ENCODE peak calls at places on chromosomes 6 and 20, in ten cellular contexts. Y is skeletal muscle cell; U is GM04503; M is NCI-H82; Z is adipocyte; E is left cardiac atrium; K is activated T-helper 9 cell treated with anti-CD3 and anti-CD28 coated beads, Interleukin-2, amount 50 U/mL, for 16 hours; B is HT-29; T is stimulated activated CD4-positive, alpha-beta T cell treated with anti-CD3 and anti-CD28 coated beads, Interleukin-4, amount 100 ng/mL, for 1 hour; O is stimulated activated CD8-positive, alpha-beta memory T cell treated with anti-CD3 and anti-CD28 coated beads, Interleukin-4, amount 100 ng/mL, for 24 hours. A is an unnamed sample.

GRCh38 chr6:130969807-130970491 is 93.1 kb downstream of the EPB41L2 start:
- DNase-seq in Y (no peak), U (peak), M (no peak), Z (peak), E (peak), K (no peak), B (no peak), T (no peak), O (no peak), A (peak)

GRCh38 chr6:168147205-168147738 is 68.3 kb upstream of the FRMD1 start:
- DNase-seq in Y (no peak), U (no peak), M (peak), Z (no peak), E (no peak), K (no peak), B (no peak), T (no peak), O (no peak), A (no peak)

GRCh38 chr20:8223096-8223870 is 91.2 kb downstream of the PLCB1 start:
- DNase-seq in Y (peak), U (peak), M (no peak), Z (peak), E (no peak), K (no peak), B (no peak), T (no peak), O (no peak), A (peak)

GRCh38 chr6:16483315-16483875 is 245.0 kb downstream of the GMPR start:
- DNase-seq in Y (no peak), U (no peak), M (no peak), Z (no peak), E (no peak), K (no peak), B (no peak), T (no peak), O (no peak), A (no peak)

GRCh38 chr6:136289579-136290405 is at the start of gene BCLAF1:
- DNase-seq in Y (peak), U (peak), M (peak), Z (peak), E (peak), K (peak), B (peak), T (peak), O (peak), A (peak)

GRCh38 chr6:35142578-35142977 is 1.4 kb upstream of the TCP11 start:
- DNase-seq in Y (no peak), U (no peak), M (no peak), Z (peak), E (no peak), K (no peak), B (no peak), T (no peak), O (no peak), A (no peak)

GRCh38 chr20:34541917-34542316 is 16.6 kb upstream of the MAP1LC3A start:
- DNase-seq in Y (no peak), U (no peak), M (no peak), Z (no peak), E (no peak), K (no peak), B (no peak), T (no peak), O (no peak), A (no peak)

GRCh38 chr6:79257381-79258205 is 23.1 kb upstream of the HMGN3 start:
- DNase-seq in Y (no peak), U (no peak), M (no peak), Z (peak), E (no peak), K (no peak), B (no peak), T (no peak), O (no peak), A (no peak)

GRCh38 chr6:27237089-27237723 is 10.3 kb upstream of the PRSS16 start:
- DNase-seq in Y (no peak), U (no peak), M (peak), Z (peak), E (no peak), K (no peak), B (peak), T (peak), O (no peak), A (peak)

GRCh38 chr6:125046107-125046925 is 84.1 kb downstream of the RNF217 start:
- DNase-seq in Y (no peak), U (no peak), M (no peak), Z (no peak), E (no peak), K (no peak), B (no peak), T (no peak), O (no peak), A (no peak)

GRCh38 chr20:25467441-25467840 is 60.0 kb downstream of the GINS1 start:
- DNase-seq in Y (no peak), U (no peak), M (no peak), Z (no peak), E (no peak), K (no peak), B (no peak), T (no peak), O (no peak), A (no peak)

GRCh38 chr6:162727347-162728176 is at the start of the genes PACRG and PRKN:
- DNase-seq in Y (peak), U (peak), M (peak), Z (peak), E (peak), K (peak), B (peak), T (peak), O (peak), A (peak)

GRCh38 chr6:69416739-69417138 is 380.1 kb downstream of the LMBRD1 start:
- DNase-seq in Y (peak), U (no peak), M (no peak), Z (peak), E (no peak), K (no peak), B (no peak), T (no peak), O (no peak), A (no peak)

GRCh38 chr6:169215201-169215661 is 38.4 kb downstream of the THBS2 start:
- DNase-seq in Y (no peak), U (no peak), M (no peak), Z (no peak), E (no peak), K (no peak), B (no peak), T (no peak), O (no peak), A (no peak)

GRCh38 chr6:100803264-100803663 is 77.9 kb downstream of the ASCC3 start:
- DNase-seq in Y (no peak), U (no peak), M (no peak), Z (no peak), E (no peak), K (no peak), B (no peak), T (no peak), O (no peak), A (no peak)

GRCh38 chr20:33679758-33680485 is 5.7 kb upstream of the NECAB3 start:
- DNase-seq in Y (no peak), U (no peak), M (no peak), Z (no peak), E (no peak), K (peak), B (no peak), T (peak), O (peak), A (no peak)

GRCh38 chr6:118146584-118146983 is 239.5 kb downstream of the SLC35F1 start:
- DNase-seq in Y (no peak), U (no peak), M (no peak), Z (no peak), E (no peak), K (no peak), B (no peak), T (no peak), O (no peak), A (no peak)

GRCh38 chr6:113352029-113352801 is 504.9 kb upstream of the MARCKS start:
- DNase-seq in Y (peak), U (peak), M (no peak), Z (peak), E (no peak), K (no peak), B (peak), T (no peak), O (no peak), A (peak)

GRCh38 chr6:170221052-170221752 is 69.7 kb downstream of the DLL1 start:
- DNase-seq in Y (no peak), U (no peak), M (no peak), Z (no peak), E (no peak), K (no peak), B (no peak), T (no peak), O (no peak), A (no peak)

GRCh38 chr6:35190306-35190705 is 23.4 kb upstream of the SCUBE3 start:
- DNase-seq in Y (no peak), U (no peak), M (no peak), Z (no peak), E (no peak), K (no peak), B (no peak), T (no peak), O (no peak), A (no peak)

GRCh38 chr20:35276408-35276807 is 1.5 kb downstream of the MMP24OS start:
- DNase-seq in Y (no peak), U (no peak), M (no peak), Z (no peak), E (no peak), K (no peak), B (no peak), T (no peak), O (no peak), A (no peak)

GRCh38 chr20:36175016-36175415 is 20.5 kb downstream of the EPB41L1 start:
- DNase-seq in Y (no peak), U (no peak), M (peak), Z (no peak), E (no peak), K (no peak), B (no peak), T (no peak), O (no peak), A (peak)

A was measured in AG08396.